ENCODE peak calls at places on chromosomes 4 and X, in four cellular contexts. P, E, W and R are unnamed samples.
A peak's percentile ranks its signal among the peaks of the same experiment; 100 is the strongest.

GRCh38 chrX:12139934-12140611 is 1.8 kb downstream of the FRMPD4 start:
- DNase-seq in E (no peak), P (no peak), W (peak; percentile 36), R (no peak)

GRCh38 chrX:150152036-150152435 is 211.1 kb upstream of the MAMLD1 start:
- DNase-seq in P (no peak), E (no peak), W (no peak), R (no peak)

GRCh38 chr4:123444298-123444731 is 47.7 kb downstream of the SPRY1 start:
- DNase-seq in W (no peak), E (no peak), P (peak; percentile 34), R (peak; percentile 73)

GRCh38 chr4:7161721-7162214 is 30.6 kb upstream of the SORCS2 start:
- DNase-seq in W (no peak), E (no peak), P (no peak), R (no peak)

GRCh38 chr4:119526786-119527550 is 101.6 kb downstream of the PDE5A start:
- DNase-seq in W (no peak), E (no peak), P (no peak), R (no peak)

GRCh38 chr4:7647932-7648812 is 213.4 kb upstream of the PSAPL1 start:
- DNase-seq in E (no peak), W (no peak), P (no peak), R (no peak)

GRCh38 chr4:10458190-10458589 is 964 bp upstream of the ZNF518B start:
- DNase-seq in P (no peak), W (no peak), E (no peak), R (no peak)

GRCh38 chrX:24561121-24561520 is 86.0 kb downstream of the PCYT1B start:
- DNase-seq in E (no peak), W (no peak), P (peak; percentile 44), R (no peak)

GRCh38 chr4:3346146-3346545 is 53.3 kb downstream of the RGS12 start:
- DNase-seq in W (no peak), P (peak; percentile 78), E (no peak), R (peak; percentile 52)

GRCh38 chrX:48945517-48946348 is 11.7 kb downstream of the OTUD5 start:
- DNase-seq in P (peak; percentile 78), E (peak; percentile 55), W (peak; percentile 3), R (peak; percentile 79)

GRCh38 chrX:8147216-8147615 is 23.9 kb downstream of the VCX2 start:
- DNase-seq in E (no peak), P (no peak), W (no peak), R (no peak)

GRCh38 chrX:140762061-140762460 is 52.5 kb downstream of the LINC00632 start:
- DNase-seq in P (peak; percentile 35), E (no peak), W (peak; percentile 29), R (peak; percentile 57)

GRCh38 chrX:18931972-18932371 is 51.9 kb downstream of the PHKA2 start:
- DNase-seq in E (no peak), P (peak; percentile 28), W (peak; percentile 2), R (no peak)

GRCh38 chr4:109302366-109303140 is at the start of gene COL25A1:
- DNase-seq in P (peak; percentile 5), E (peak; percentile 40), W (peak; percentile 26), R (peak; percentile 72)

GRCh38 chrX:6095469-6095868 is 133.2 kb downstream of the NLGN4X start:
- DNase-seq in P (no peak), E (no peak), W (no peak), R (no peak)

GRCh38 chr4:54265366-54265765 is 36.3 kb downstream of the PDGFRA start:
- DNase-seq in P (no peak), E (no peak), W (no peak), R (no peak)